ENCODE peak calls at places on chromosomes 2 and 18, in eight cellular contexts. One of them, this sample, is unnamed.

GRCh38 chr2:37414470-37414949 is 70.1 kb downstream of the QPCT start:
- DNase-seq in transverse colon: no peak
- DNase-seq in GM23338: peak; percentile 78
- DNase-seq in kidney epithelial cell: no peak
- DNase-seq in thoracic aorta: no peak
- DNase-seq in heart right ventricle: no peak
- DNase-seq in cardiac fibroblast: peak; percentile 83
- DNase-seq in GM12865: peak; percentile 79
- DNase-seq in this sample: no peak

GRCh38 chr18:61803393-61803792 is 89.4 kb downstream of the RNF152 start:
- DNase-seq in heart right ventricle: no peak
- DNase-seq in GM23338: peak; percentile 28
- DNase-seq in GM12865: no peak
- DNase-seq in cardiac fibroblast: no peak
- DNase-seq in thoracic aorta: no peak
- DNase-seq in kidney epithelial cell: no peak
- DNase-seq in transverse colon: no peak
- DNase-seq in this sample: no peak

GRCh38 chr2:163641986-163642385 is 93.8 kb downstream of the FIGN start:
- DNase-seq in heart right ventricle: no peak
- DNase-seq in thoracic aorta: no peak
- DNase-seq in kidney epithelial cell: no peak
- DNase-seq in transverse colon: no peak
- DNase-seq in cardiac fibroblast: peak; percentile 28
- DNase-seq in GM12865: no peak
- DNase-seq in GM23338: no peak
- DNase-seq in this sample: no peak

GRCh38 chr18:5909130-5909529 is 13.8 kb upstream of the TMEM200C start:
- DNase-seq in GM12865: no peak
- DNase-seq in thoracic aorta: no peak
- DNase-seq in GM23338: peak; percentile 36
- DNase-seq in heart right ventricle: no peak
- DNase-seq in transverse colon: no peak
- DNase-seq in cardiac fibroblast: no peak
- DNase-seq in kidney epithelial cell: no peak
- DNase-seq in this sample: no peak

GRCh38 chr2:239459056-239459455 is 58.2 kb upstream of the HDAC4 start:
- DNase-seq in GM12865: no peak
- DNase-seq in GM23338: no peak
- DNase-seq in cardiac fibroblast: no peak
- DNase-seq in thoracic aorta: no peak
- DNase-seq in heart right ventricle: no peak
- DNase-seq in transverse colon: no peak
- DNase-seq in kidney epithelial cell: no peak
- DNase-seq in this sample: peak; percentile 47

GRCh38 chr18:74139888-74140287 is 7.7 kb downstream of the FBXO15 start:
- DNase-seq in GM12865: no peak
- DNase-seq in GM23338: no peak
- DNase-seq in thoracic aorta: no peak
- DNase-seq in transverse colon: no peak
- DNase-seq in heart right ventricle: no peak
- DNase-seq in kidney epithelial cell: no peak
- DNase-seq in cardiac fibroblast: peak; percentile 38
- DNase-seq in this sample: no peak

GRCh38 chr2:174821628-174822027 is 57.4 kb upstream of the CHRNA1 start:
- DNase-seq in heart right ventricle: no peak
- DNase-seq in thoracic aorta: no peak
- DNase-seq in GM23338: no peak
- DNase-seq in cardiac fibroblast: no peak
- DNase-seq in transverse colon: no peak
- DNase-seq in GM12865: no peak
- DNase-seq in kidney epithelial cell: no peak
- DNase-seq in this sample: no peak

GRCh38 chr18:50696436-50696835 is 123.4 kb downstream of the MRO start:
- DNase-seq in GM23338: no peak
- DNase-seq in cardiac fibroblast: no peak
- DNase-seq in heart right ventricle: no peak
- DNase-seq in thoracic aorta: no peak
- DNase-seq in kidney epithelial cell: no peak
- DNase-seq in GM12865: peak; percentile 62
- DNase-seq in transverse colon: no peak
- DNase-seq in this sample: no peak

GRCh38 chr2:172102159-172102857 is 392 bp downstream of the DLX2 start:
- DNase-seq in kidney epithelial cell: no peak
- DNase-seq in heart right ventricle: no peak
- DNase-seq in GM23338: no peak
- DNase-seq in thoracic aorta: no peak
- DNase-seq in transverse colon: no peak
- DNase-seq in cardiac fibroblast: no peak
- DNase-seq in GM12865: peak; percentile 31
- DNase-seq in this sample: no peak

GRCh38 chr2:39121523-39122063 is 742 bp upstream of the SOS1 start:
- DNase-seq in GM23338: no peak
- DNase-seq in heart right ventricle: no peak
- DNase-seq in kidney epithelial cell: no peak
- DNase-seq in transverse colon: no peak
- DNase-seq in thoracic aorta: no peak
- DNase-seq in GM12865: no peak
- DNase-seq in cardiac fibroblast: no peak
- DNase-seq in this sample: no peak

GRCh38 chr2:37672870-37673184 is 1.4 kb upstream of the CDC42EP3 start:
- DNase-seq in GM23338: no peak
- DNase-seq in kidney epithelial cell: no peak
- DNase-seq in heart right ventricle: no peak
- DNase-seq in cardiac fibroblast: no peak
- DNase-seq in thoracic aorta: no peak
- DNase-seq in transverse colon: no peak
- DNase-seq in GM12865: no peak
- DNase-seq in this sample: no peak

GRCh38 chr2:207444756-207445155 is 85.0 kb upstream of the CREB1 start:
- DNase-seq in cardiac fibroblast: no peak
- DNase-seq in thoracic aorta: no peak
- DNase-seq in kidney epithelial cell: no peak
- DNase-seq in heart right ventricle: no peak
- DNase-seq in GM23338: no peak
- DNase-seq in GM12865: no peak
- DNase-seq in transverse colon: no peak
- DNase-seq in this sample: no peak

GRCh38 chr2:165294912-165295311 is 55.7 kb downstream of the SCN2A start:
- DNase-seq in cardiac fibroblast: no peak
- DNase-seq in heart right ventricle: no peak
- DNase-seq in GM12865: no peak
- DNase-seq in kidney epithelial cell: no peak
- DNase-seq in transverse colon: no peak
- DNase-seq in GM23338: no peak
- DNase-seq in thoracic aorta: no peak
- DNase-seq in this sample: no peak

GRCh38 chr2:128562471-128563347 is 244.0 kb upstream of the HS6ST1 start:
- DNase-seq in kidney epithelial cell: no peak
- DNase-seq in heart right ventricle: no peak
- DNase-seq in transverse colon: no peak
- DNase-seq in GM23338: no peak
- DNase-seq in thoracic aorta: peak; percentile 8
- DNase-seq in cardiac fibroblast: peak; percentile 35
- DNase-seq in GM12865: no peak
- DNase-seq in this sample: no peak

GRCh38 chr2:168797286-168797655 is 5.2 kb upstream of the NOSTRIN start:
- DNase-seq in kidney epithelial cell: no peak
- DNase-seq in GM12865: no peak
- DNase-seq in GM23338: no peak
- DNase-seq in transverse colon: no peak
- DNase-seq in heart right ventricle: no peak
- DNase-seq in cardiac fibroblast: no peak
- DNase-seq in thoracic aorta: no peak
- DNase-seq in this sample: no peak

GRCh38 chr2:205687018-205687956 is 5.0 kb downstream of the NRP2 start:
- DNase-seq in GM23338: no peak
- DNase-seq in cardiac fibroblast: no peak
- DNase-seq in thoracic aorta: no peak
- DNase-seq in GM12865: no peak
- DNase-seq in kidney epithelial cell: no peak
- DNase-seq in heart right ventricle: no peak
- DNase-seq in transverse colon: no peak
- DNase-seq in this sample: no peak

DNA sequence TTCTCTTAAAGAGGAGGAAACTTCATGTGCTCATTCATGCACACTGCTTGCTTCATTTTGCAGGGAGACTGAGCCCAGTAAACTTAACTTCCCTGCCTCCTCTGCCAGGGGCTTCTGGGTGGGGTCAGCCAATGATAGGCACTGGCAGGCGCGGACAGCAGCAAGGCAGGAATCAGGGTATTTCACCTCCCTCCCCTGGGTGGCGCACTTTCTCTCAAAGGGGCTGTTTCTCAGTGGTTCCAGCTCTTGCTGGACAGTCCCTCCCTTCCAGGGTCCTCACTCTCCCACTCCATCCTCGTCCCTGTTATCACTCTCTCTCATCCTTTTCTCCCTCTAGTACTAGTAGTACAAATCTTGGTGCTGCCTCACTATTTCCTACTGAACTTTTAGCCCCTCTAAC is 320.5 kb upstream of the ZNF521 start:
- DNase-seq in heart right ventricle: no peak
- DNase-seq in GM23338: peak; percentile 88
- DNase-seq in GM12865: no peak
- DNase-seq in kidney epithelial cell: no peak
- DNase-seq in transverse colon: no peak
- DNase-seq in cardiac fibroblast: no peak
- DNase-seq in thoracic aorta: no peak
- DNase-seq in this sample: no peak
- TF ChIP-seq CTCF in heart right ventricle: no peak
- TF ChIP-seq CTCF in GM23338: peak; percentile 88
- TF ChIP-seq CTCF in GM12865: peak; percentile 16
- TF ChIP-seq CTCF in kidney epithelial cell: no peak
- TF ChIP-seq CTCF in transverse colon: no peak
- TF ChIP-seq CTCF in cardiac fibroblast: no peak
- TF ChIP-seq CTCF in thoracic aorta: no peak
- TF ChIP-seq CTCF in this sample: no peak

DNA sequence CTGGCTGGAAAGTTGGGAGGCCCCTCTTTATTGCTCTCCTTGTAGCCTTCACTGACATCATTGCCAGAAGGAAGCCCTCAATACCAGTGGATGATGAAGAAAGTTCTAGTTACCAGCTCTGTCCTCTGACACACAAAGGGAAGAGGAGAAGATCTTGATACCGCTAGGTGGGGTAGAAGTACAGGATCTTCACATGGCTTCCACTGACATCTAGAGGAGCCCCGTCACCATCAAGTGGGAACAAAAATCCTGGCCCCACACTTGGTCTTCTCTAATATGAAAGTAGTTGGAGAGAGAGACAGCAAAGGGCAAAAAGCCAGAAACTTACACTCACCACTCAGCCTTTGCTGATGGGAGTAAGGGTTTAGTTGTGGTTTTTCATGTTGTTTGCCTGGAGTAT is 12.4 kb downstream of the XIRP2 start:
- DNase-seq in cardiac fibroblast: peak; percentile 6
- DNase-seq in thoracic aorta: no peak
- DNase-seq in transverse colon: no peak
- DNase-seq in GM12865: peak; percentile 30
- DNase-seq in GM23338: peak; percentile 82
- DNase-seq in heart right ventricle: no peak
- DNase-seq in kidney epithelial cell: peak; percentile 1
- DNase-seq in this sample: no peak
- TF ChIP-seq CTCF in cardiac fibroblast: peak; percentile 44
- TF ChIP-seq CTCF in thoracic aorta: no peak
- TF ChIP-seq CTCF in transverse colon: no peak
- TF ChIP-seq CTCF in GM12865: peak; percentile 34
- TF ChIP-seq CTCF in GM23338: peak; percentile 88
- TF ChIP-seq CTCF in heart right ventricle: peak; percentile 28
- TF ChIP-seq CTCF in kidney epithelial cell: peak; percentile 34
- TF ChIP-seq CTCF in this sample: no peak

DNA sequence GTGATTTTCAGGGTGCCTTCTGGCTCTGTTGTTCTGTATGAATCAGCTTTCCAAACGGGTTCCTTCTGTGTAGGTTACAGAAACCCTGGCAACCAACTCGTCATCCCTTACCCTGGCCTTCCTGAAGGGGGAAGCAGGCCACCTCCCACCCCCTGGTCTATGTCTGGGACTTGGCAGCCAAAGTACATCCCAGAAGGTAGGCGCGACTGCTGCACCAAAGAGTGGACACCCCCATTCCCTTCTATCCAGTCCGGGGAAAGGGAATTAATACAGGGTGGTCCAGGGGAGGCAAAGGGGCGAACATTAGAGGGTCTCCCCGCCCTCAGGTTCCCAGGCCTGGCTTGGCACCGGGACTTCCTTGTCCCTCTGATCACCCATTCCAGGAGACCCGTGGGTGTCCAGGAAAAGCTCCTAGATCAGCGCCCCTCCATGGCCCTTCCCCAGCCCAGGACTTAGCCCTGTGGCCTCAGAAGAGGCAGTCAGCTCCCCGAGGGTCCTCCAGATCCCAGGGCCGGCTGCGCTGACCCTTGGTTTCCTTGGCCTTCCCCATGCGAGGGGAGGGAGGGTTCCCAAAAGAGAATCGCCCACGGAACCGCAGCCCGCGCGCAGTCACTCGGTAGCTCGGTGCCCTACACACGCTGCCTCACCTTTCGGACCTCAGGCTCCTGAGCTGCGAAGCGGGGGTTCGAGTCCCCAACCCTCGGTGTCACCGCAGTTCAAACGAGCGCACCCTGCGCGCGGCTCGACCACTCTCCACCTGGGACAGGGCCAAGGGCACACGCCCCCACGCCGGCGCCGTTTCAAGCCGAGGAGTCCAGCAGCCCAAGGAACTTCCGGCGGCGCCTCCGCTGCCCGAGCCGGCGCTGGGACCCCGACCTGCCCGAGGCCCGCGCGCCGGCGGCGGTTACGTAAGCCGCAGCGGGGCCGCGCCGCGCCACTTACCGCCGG is at the start of gene PER2:
- DNase-seq in GM23338: peak; percentile 79
- DNase-seq in cardiac fibroblast: peak; percentile 80
- DNase-seq in kidney epithelial cell: no peak
- DNase-seq in GM12865: peak; percentile 54
- DNase-seq in thoracic aorta: peak; percentile 68
- DNase-seq in heart right ventricle: peak; percentile 58
- DNase-seq in transverse colon: peak; percentile 70
- DNase-seq in this sample: peak; percentile 90
- TF ChIP-seq CTCF in GM23338: no peak
- TF ChIP-seq CTCF in cardiac fibroblast: peak; percentile 13
- TF ChIP-seq CTCF in kidney epithelial cell: no peak
- TF ChIP-seq CTCF in GM12865: peak; percentile 2
- TF ChIP-seq CTCF in thoracic aorta: peak; percentile 14
- TF ChIP-seq CTCF in heart right ventricle: peak; percentile 27
- TF ChIP-seq CTCF in transverse colon: no peak
- TF ChIP-seq CTCF in this sample: peak; percentile 31

DNA sequence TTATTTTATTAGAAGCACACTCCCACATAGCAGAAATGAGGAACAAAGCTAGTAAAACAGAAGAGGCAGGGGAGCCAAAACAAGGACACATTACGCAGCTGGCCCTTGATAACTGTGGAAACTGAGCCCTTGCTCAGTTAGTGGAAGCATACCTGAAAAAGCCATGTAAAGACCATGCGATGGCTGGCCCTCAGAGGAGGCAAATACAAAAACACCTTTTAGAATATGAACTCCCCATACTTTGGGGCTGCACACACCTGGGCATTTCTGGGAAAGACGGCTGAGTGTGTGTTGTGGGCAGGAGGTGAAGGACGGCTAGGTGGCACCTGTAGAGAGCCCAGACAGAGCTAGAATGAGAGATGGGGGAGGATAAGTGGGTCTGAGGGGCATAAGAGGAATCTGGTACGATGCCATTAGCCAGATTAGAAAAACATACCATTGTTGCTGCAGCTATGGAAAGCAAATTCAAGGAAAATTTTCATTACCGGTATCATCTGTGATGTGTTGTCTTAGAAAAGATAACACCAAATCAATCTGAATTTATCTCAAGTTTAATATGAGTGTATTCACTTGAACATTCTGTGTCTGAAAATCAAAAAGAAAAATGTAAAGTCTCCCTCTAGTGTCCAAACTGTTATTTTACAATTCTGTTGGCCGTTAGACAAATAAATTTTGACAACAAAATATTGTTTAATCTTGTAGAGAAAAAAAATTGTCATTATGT is 45.2 kb upstream of the SULT1C3 start:
- DNase-seq in transverse colon: no peak
- DNase-seq in kidney epithelial cell: no peak
- DNase-seq in GM23338: peak; percentile 16
- DNase-seq in heart right ventricle: no peak
- DNase-seq in GM12865: no peak
- DNase-seq in thoracic aorta: no peak
- DNase-seq in cardiac fibroblast: peak; percentile 10
- DNase-seq in this sample: no peak
- TF ChIP-seq CTCF in transverse colon: peak; percentile 34
- TF ChIP-seq CTCF in kidney epithelial cell: peak; percentile 14
- TF ChIP-seq CTCF in GM23338: no peak
- TF ChIP-seq CTCF in heart right ventricle: peak; percentile 48
- TF ChIP-seq CTCF in GM12865: peak; percentile 9
- TF ChIP-seq CTCF in thoracic aorta: no peak
- TF ChIP-seq CTCF in cardiac fibroblast: peak; percentile 39
- TF ChIP-seq CTCF in this sample: no peak